ENCODE peak calls at places on chromosome 1, in five cellular contexts. H, B, P, X and E are unnamed samples.

GRCh38 chr1:214392246-214392645 is 111.3 kb downstream of the SMYD2 start:
- DNase-seq in X (no peak), B (no peak), P (no peak), H (no peak), E (no peak)

GRCh38 chr1:116988908-116989307 is 12.7 kb upstream of the CD101 start:
- DNase-seq in B (no peak), P (no peak), H (no peak), X (no peak), E (no peak)

GRCh38 chr1:67138813-67139539 is 4.2 kb upstream of the C1orf141 start:
- DNase-seq in X (no peak), B (no peak), H (no peak), P (no peak), E (no peak)

GRCh38 chr1:113937146-113937545 is 8.0 kb downstream of the HIPK1 start:
- DNase-seq in H (no peak), B (no peak), P (no peak), X (no peak), E (peak)

GRCh38 chr1:220595179-220595578 is 67.2 kb downstream of the MARK1 start:
- DNase-seq in B (no peak), X (no peak), H (no peak), P (no peak), E (no peak)

GRCh38 chr1:155968670-155969069 is 9.7 kb downstream of the ARHGEF2 start:
- DNase-seq in X (peak), H (no peak), P (no peak), B (no peak), E (no peak)

GRCh38 chr1:26705788-26706237 is 10.0 kb downstream of the ARID1A start:
- DNase-seq in X (no peak), B (peak), H (no peak), P (peak), E (peak)

GRCh38 chr1:225987491-225988316 is 11.4 kb downstream of the SDE2 start:
- DNase-seq in B (peak), H (no peak), P (peak), X (no peak), E (peak)